ENCODE peak calls at places on chromosomes 5 and 9, in eight cellular contexts. One of them, this sample, is unnamed. For H3K36me3, the result is how much of the 10 kb centered on the place peaks cover.

GRCh38 chr5:126597156-126597555 is 2.1 kb upstream of the ALDH7A1 start:
- DNase-seq in SK-N-SH: no peak
- DNase-seq in HepG2: peak
- DNase-seq in heart right ventricle: no peak
- DNase-seq in heart left ventricle: no peak
- DNase-seq in kidney epithelial cell: no peak
- DNase-seq in tibial nerve: no peak
- DNase-seq in cardiac muscle cell: no peak
- DNase-seq in this sample: no peak

GRCh38 chr5:56111404-56111781 is 116.6 kb upstream of the IL6ST start:
- DNase-seq in HepG2: no peak
- DNase-seq in heart left ventricle: no peak
- DNase-seq in tibial nerve: no peak
- DNase-seq in cardiac muscle cell: no peak
- DNase-seq in heart right ventricle: no peak
- DNase-seq in kidney epithelial cell: no peak
- DNase-seq in SK-N-SH: no peak
- DNase-seq in this sample: no peak

GRCh38 chr9:93092171-93092991 is 3.6 kb upstream of the CARD19 start:
- DNase-seq in tibial nerve: no peak
- DNase-seq in heart left ventricle: peak
- DNase-seq in kidney epithelial cell: no peak
- DNase-seq in cardiac muscle cell: no peak
- DNase-seq in HepG2: no peak
- DNase-seq in heart right ventricle: no peak
- DNase-seq in SK-N-SH: no peak
- DNase-seq in this sample: peak

GRCh38 chr5:123116063-123116462 is 27.0 kb downstream of the PRDM6 start:
- DNase-seq in tibial nerve: no peak
- DNase-seq in SK-N-SH: no peak
- DNase-seq in HepG2: no peak
- DNase-seq in cardiac muscle cell: no peak
- DNase-seq in kidney epithelial cell: no peak
- DNase-seq in heart right ventricle: no peak
- DNase-seq in heart left ventricle: no peak
- DNase-seq in this sample: no peak

GRCh38 chr5:172504736-172505402 is 50.5 kb upstream of the SH3PXD2B start:
- DNase-seq in tibial nerve: peak
- DNase-seq in heart right ventricle: peak
- DNase-seq in heart left ventricle: peak
- DNase-seq in cardiac muscle cell: no peak
- DNase-seq in kidney epithelial cell: no peak
- DNase-seq in SK-N-SH: no peak
- DNase-seq in HepG2: no peak
- DNase-seq in this sample: no peak

GRCh38 chr5:66757219-66757833 is 161.1 kb downstream of the MAST4 start:
- DNase-seq in tibial nerve: peak
- DNase-seq in SK-N-SH: peak
- DNase-seq in HepG2: peak
- DNase-seq in cardiac muscle cell: peak
- DNase-seq in heart left ventricle: peak
- DNase-seq in kidney epithelial cell: peak
- DNase-seq in heart right ventricle: no peak
- DNase-seq in this sample: no peak

GRCh38 chr9:111965566-111966019 is 69.0 kb downstream of the UGCG start:
- DNase-seq in heart right ventricle: no peak
- DNase-seq in cardiac muscle cell: no peak
- DNase-seq in HepG2: peak
- DNase-seq in tibial nerve: no peak
- DNase-seq in SK-N-SH: no peak
- DNase-seq in kidney epithelial cell: peak
- DNase-seq in heart left ventricle: no peak
- DNase-seq in this sample: no peak

GRCh38 chr5:138603521-138603920 is 28.3 kb upstream of the HSPA9 start:
- DNase-seq in heart left ventricle: no peak
- DNase-seq in SK-N-SH: no peak
- DNase-seq in HepG2: no peak
- DNase-seq in kidney epithelial cell: peak
- DNase-seq in tibial nerve: no peak
- DNase-seq in heart right ventricle: no peak
- DNase-seq in cardiac muscle cell: no peak
- DNase-seq in this sample: no peak

GRCh38 chr9:138085568-138085967 is 208.0 kb downstream of the CACNA1B start:
- DNase-seq in cardiac muscle cell: no peak
- DNase-seq in heart right ventricle: no peak
- DNase-seq in tibial nerve: no peak
- DNase-seq in SK-N-SH: no peak
- DNase-seq in kidney epithelial cell: no peak
- DNase-seq in heart left ventricle: no peak
- DNase-seq in HepG2: no peak
- DNase-seq in this sample: no peak

GRCh38 chr5:157025093-157025698 is 33.7 kb downstream of the HAVCR1 start:
- DNase-seq in kidney epithelial cell: no peak
- DNase-seq in heart left ventricle: no peak
- DNase-seq in tibial nerve: no peak
- DNase-seq in SK-N-SH: no peak
- DNase-seq in heart right ventricle: no peak
- DNase-seq in HepG2: no peak
- DNase-seq in cardiac muscle cell: no peak
- DNase-seq in this sample: no peak

GRCh38 chr5:167072225-167072624 is 1219.2 kb upstream of the WWC1 start:
- DNase-seq in cardiac muscle cell: no peak
- DNase-seq in tibial nerve: no peak
- DNase-seq in heart right ventricle: no peak
- DNase-seq in HepG2: no peak
- DNase-seq in kidney epithelial cell: no peak
- DNase-seq in heart left ventricle: no peak
- DNase-seq in SK-N-SH: no peak
- DNase-seq in this sample: no peak

GRCh38 chr5:126875303-126875785 is 98.4 kb downstream of the LMNB1 start:
- DNase-seq in HepG2: no peak
- DNase-seq in cardiac muscle cell: peak
- DNase-seq in tibial nerve: no peak
- DNase-seq in heart right ventricle: no peak
- DNase-seq in kidney epithelial cell: no peak
- DNase-seq in heart left ventricle: no peak
- DNase-seq in SK-N-SH: no peak
- DNase-seq in this sample: no peak

GRCh38 chr5:73454379-73455036 is 5.9 kb upstream of the FOXD1 start:
- DNase-seq in tibial nerve: no peak
- DNase-seq in SK-N-SH: peak
- DNase-seq in kidney epithelial cell: peak
- DNase-seq in cardiac muscle cell: peak
- DNase-seq in heart left ventricle: no peak
- DNase-seq in heart right ventricle: no peak
- DNase-seq in HepG2: peak
- DNase-seq in this sample: no peak

GRCh38 chr5:1686066-1686802 is 113.4 kb downstream of the MRPL36 start:
- DNase-seq in tibial nerve: no peak
- DNase-seq in heart right ventricle: no peak
- DNase-seq in cardiac muscle cell: no peak
- DNase-seq in kidney epithelial cell: no peak
- DNase-seq in HepG2: no peak
- DNase-seq in SK-N-SH: no peak
- DNase-seq in heart left ventricle: no peak
- DNase-seq in this sample: no peak

GRCh38 chr5:1545126-1545797 is 21.5 kb upstream of the LPCAT1 start:
- DNase-seq in cardiac muscle cell: no peak
- DNase-seq in tibial nerve: no peak
- DNase-seq in heart right ventricle: no peak
- DNase-seq in HepG2: no peak
- DNase-seq in SK-N-SH: no peak
- DNase-seq in kidney epithelial cell: no peak
- DNase-seq in heart left ventricle: peak
- DNase-seq in this sample: no peak

GRCh38 chr5:73448451-73449136 is at the start of gene FOXD1:
- DNase-seq in tibial nerve: peak
- DNase-seq in heart right ventricle: peak
- DNase-seq in HepG2: peak
- DNase-seq in SK-N-SH: peak
- DNase-seq in kidney epithelial cell: peak
- DNase-seq in heart left ventricle: peak
- DNase-seq in cardiac muscle cell: peak
- DNase-seq in this sample: peak

GRCh38 chr9:24765025-24765756 is 219.5 kb upstream of the IZUMO3 start:
- DNase-seq in HepG2: no peak
- DNase-seq in cardiac muscle cell: no peak
- DNase-seq in heart right ventricle: no peak
- DNase-seq in SK-N-SH: no peak
- DNase-seq in heart left ventricle: no peak
- DNase-seq in tibial nerve: no peak
- DNase-seq in kidney epithelial cell: no peak
- DNase-seq in this sample: no peak

GRCh38 chr5:74206571-74207550 is 433.7 kb downstream of the ENC1 start:
- DNase-seq in heart left ventricle: peak
- DNase-seq in kidney epithelial cell: peak
- DNase-seq in SK-N-SH: peak
- DNase-seq in cardiac muscle cell: no peak
- DNase-seq in tibial nerve: peak
- DNase-seq in HepG2: no peak
- DNase-seq in heart right ventricle: peak
- DNase-seq in this sample: no peak

GRCh38 chr5:150034677-150035076 is 34.1 kb downstream of the HMGXB3 start:
- DNase-seq in cardiac muscle cell: no peak
- DNase-seq in heart left ventricle: no peak
- DNase-seq in heart right ventricle: no peak
- DNase-seq in HepG2: no peak
- DNase-seq in kidney epithelial cell: peak
- DNase-seq in tibial nerve: peak
- DNase-seq in SK-N-SH: no peak
- DNase-seq in this sample: no peak

GRCh38 chr5:57581772-57582171 is 99.2 kb upstream of the ACTBL2 start:
- DNase-seq in kidney epithelial cell: no peak
- DNase-seq in HepG2: no peak
- DNase-seq in cardiac muscle cell: no peak
- DNase-seq in tibial nerve: no peak
- DNase-seq in SK-N-SH: no peak
- DNase-seq in heart right ventricle: no peak
- DNase-seq in heart left ventricle: no peak
- DNase-seq in this sample: no peak

GRCh38 chr5:32869216-32869615 is 158.1 kb downstream of the NPR3 start:
- DNase-seq in tibial nerve: no peak
- DNase-seq in SK-N-SH: no peak
- DNase-seq in kidney epithelial cell: no peak
- DNase-seq in heart left ventricle: no peak
- DNase-seq in heart right ventricle: no peak
- DNase-seq in cardiac muscle cell: no peak
- DNase-seq in HepG2: no peak
- DNase-seq in this sample: no peak

GRCh38 chr9:83920469-83920941 is 727 bp downstream of the KIF27 start:
- DNase-seq in heart left ventricle: no peak
- DNase-seq in SK-N-SH: peak
- DNase-seq in tibial nerve: no peak
- DNase-seq in heart right ventricle: no peak
- DNase-seq in kidney epithelial cell: no peak
- DNase-seq in HepG2: peak
- DNase-seq in cardiac muscle cell: peak
- DNase-seq in this sample: no peak

GRCh38 chr5:55437452-55437851 is 97.3 kb downstream of the PLPP1 start:
- DNase-seq in tibial nerve: no peak
- DNase-seq in heart left ventricle: no peak
- DNase-seq in cardiac muscle cell: no peak
- DNase-seq in kidney epithelial cell: no peak
- DNase-seq in SK-N-SH: no peak
- DNase-seq in HepG2: no peak
- DNase-seq in heart right ventricle: no peak
- DNase-seq in this sample: no peak

GRCh38 chr9:75866273-75866871 is 24.1 kb upstream of the PCSK5 start:
- DNase-seq in heart right ventricle: no peak
- DNase-seq in HepG2: peak
- DNase-seq in cardiac muscle cell: peak
- DNase-seq in SK-N-SH: peak
- DNase-seq in tibial nerve: peak
- DNase-seq in kidney epithelial cell: no peak
- DNase-seq in heart left ventricle: peak
- DNase-seq in this sample: no peak

GRCh38 chr9:21455320-21455719 is 15.1 kb downstream of the IFNA1 start:
- DNase-seq in kidney epithelial cell: no peak
- DNase-seq in HepG2: peak
- DNase-seq in heart right ventricle: no peak
- DNase-seq in cardiac muscle cell: peak
- DNase-seq in tibial nerve: no peak
- DNase-seq in heart left ventricle: no peak
- DNase-seq in SK-N-SH: peak
- DNase-seq in this sample: no peak

GRCh38 chr5:176812269-176813259 is 2.2 kb downstream of the UNC5A start:
- DNase-seq in heart right ventricle: no peak
- DNase-seq in SK-N-SH: peak
- DNase-seq in cardiac muscle cell: peak
- DNase-seq in kidney epithelial cell: no peak
- DNase-seq in heart left ventricle: no peak
- DNase-seq in HepG2: peak
- DNase-seq in tibial nerve: no peak
- DNase-seq in this sample: no peak
- H3K4me3 ChIP-seq in heart right ventricle: no peak
- H3K4me3 ChIP-seq in SK-N-SH: no peak
- H3K4me3 ChIP-seq in cardiac muscle cell: no peak
- H3K4me3 ChIP-seq in kidney epithelial cell: no peak
- H3K4me3 ChIP-seq in heart left ventricle: no peak
- H3K4me3 ChIP-seq in HepG2: no peak
- H3K4me3 ChIP-seq in tibial nerve: no peak
- H3K4me3 ChIP-seq in this sample: no peak

GRCh38 chr5:93599427-93600146 is 16.6 kb downstream of the NR2F1 start:
- DNase-seq in heart left ventricle: no peak
- DNase-seq in tibial nerve: no peak
- DNase-seq in HepG2: no peak
- DNase-seq in heart right ventricle: no peak
- DNase-seq in kidney epithelial cell: no peak
- DNase-seq in SK-N-SH: peak
- DNase-seq in cardiac muscle cell: no peak
- DNase-seq in this sample: no peak
- TF ChIP-seq CTCF in heart left ventricle: no peak
- TF ChIP-seq CTCF in tibial nerve: no peak
- TF ChIP-seq CTCF in HepG2: no peak
- TF ChIP-seq CTCF in heart right ventricle: no peak
- TF ChIP-seq CTCF in kidney epithelial cell: no peak
- TF ChIP-seq CTCF in SK-N-SH: no peak
- TF ChIP-seq CTCF in cardiac muscle cell: no peak
- TF ChIP-seq CTCF in this sample: no peak

GRCh38 chr9:136511144-136511669 is 28.4 kb upstream of the SEC16A start:
- DNase-seq in tibial nerve: no peak
- DNase-seq in heart left ventricle: no peak
- DNase-seq in HepG2: no peak
- DNase-seq in kidney epithelial cell: no peak
- DNase-seq in heart right ventricle: no peak
- DNase-seq in cardiac muscle cell: no peak
- DNase-seq in SK-N-SH: no peak
- DNase-seq in this sample: no peak
- H3K36me3 ChIP-seq in tibial nerve: under half
- H3K36me3 ChIP-seq in heart left ventricle: half or more
- H3K36me3 ChIP-seq in HepG2: under half
- H3K36me3 ChIP-seq in kidney epithelial cell: under half
- H3K36me3 ChIP-seq in heart right ventricle: half or more
- H3K36me3 ChIP-seq in cardiac muscle cell: under half
- H3K36me3 ChIP-seq in SK-N-SH: under half
- H3K36me3 ChIP-seq in this sample: half or more

GRCh38 chr9:81190659-81191058 is 498.7 kb downstream of the TLE1 start:
- DNase-seq in heart right ventricle: no peak
- DNase-seq in heart left ventricle: no peak
- DNase-seq in cardiac muscle cell: no peak
- DNase-seq in kidney epithelial cell: no peak
- DNase-seq in SK-N-SH: no peak
- DNase-seq in tibial nerve: no peak
- DNase-seq in HepG2: no peak
- DNase-seq in this sample: no peak
- H3K4me3 ChIP-seq in heart right ventricle: no peak
- H3K4me3 ChIP-seq in heart left ventricle: no peak
- H3K4me3 ChIP-seq in cardiac muscle cell: no peak
- H3K4me3 ChIP-seq in kidney epithelial cell: no peak
- H3K4me3 ChIP-seq in SK-N-SH: no peak
- H3K4me3 ChIP-seq in tibial nerve: no peak
- H3K4me3 ChIP-seq in HepG2: no peak
- H3K4me3 ChIP-seq in this sample: no peak